ENCODE peak calls at places on chromosomes 5 and 9, in ten cellular contexts. W is uterus, F is lower lobe of right lung, Z is lung, U is keratinocyte, L is PC-9, M is mucosa of descending colon, R is mesenchymal stem cell, I is upper lobe of right lung, G is fibroblast of lung. A is an unnamed sample. For H3K4me1, the result is how much of the 10 kb centered on the place peaks cover.

GRCh38 chr5:27592231-27592630 is 553.8 kb upstream of the CDH9 start:
- DNase-seq in W (no peak), F (no peak), Z (no peak), U (no peak), L (peak), M (no peak), R (peak), I (no peak), G (peak), A (no peak)

GRCh38 chr5:39498247-39498952 is 73.6 kb upstream of the DAB2 start:
- DNase-seq in W (no peak), F (no peak), Z (no peak), U (no peak), L (no peak), M (no peak), R (peak), I (no peak), G (peak), A (no peak)

GRCh38 chr9:81729141-81729540 is 39.8 kb upstream of the TLE1 start:
- DNase-seq in W (no peak), F (no peak), Z (no peak), U (no peak), L (no peak), M (no peak), R (no peak), I (no peak), G (no peak), A (no peak)

GRCh38 chr9:806285-807156 is 35.0 kb upstream of the DMRT1 start:
- DNase-seq in W (no peak), F (no peak), Z (no peak), U (no peak), L (peak), M (no peak), R (peak), I (no peak), G (peak), A (no peak)

GRCh38 chr9:95505676-95506437 is 10.9 kb downstream of the PTCH1 start:
- DNase-seq in W (peak), F (no peak), Z (no peak), U (no peak), L (peak), M (peak), R (peak), I (peak), G (peak), A (no peak)

GRCh38 chr5:62342476-62342837 is 36.5 kb downstream of the KIF2A start:
- DNase-seq in W (no peak), F (no peak), Z (no peak), U (no peak), L (no peak), M (no peak), R (no peak), I (no peak), G (no peak), A (no peak)

GRCh38 chr9:72554221-72554641 is 32.8 kb downstream of the TMC1 start:
- DNase-seq in W (no peak), F (no peak), Z (no peak), U (no peak), L (peak), M (no peak), R (peak), I (no peak), G (peak), A (no peak)

GRCh38 chr9:136720251-136720886 is 8.0 kb downstream of the DIPK1B start:
- DNase-seq in W (no peak), F (no peak), Z (no peak), U (no peak), L (no peak), M (no peak), R (no peak), I (no peak), G (no peak), A (no peak)

GRCh38 chr9:112569186-112569585 is 82.6 kb downstream of the KIAA1958 start:
- DNase-seq in W (no peak), F (no peak), Z (no peak), U (no peak), L (no peak), M (no peak), R (no peak), I (no peak), G (peak), A (no peak)

GRCh38 chr5:93454896-93455295 is 126.1 kb downstream of the NR2F1-AS1 start:
- DNase-seq in W (no peak), F (no peak), Z (no peak), U (no peak), L (no peak), M (no peak), R (no peak), I (no peak), G (no peak), A (no peak)

GRCh38 chr5:53597894-53598293 is 37.5 kb downstream of the NDUFS4 start:
- DNase-seq in W (no peak), F (no peak), Z (no peak), U (no peak), L (no peak), M (no peak), R (no peak), I (no peak), G (no peak), A (no peak)

GRCh38 chr5:53604309-53604708 is 43.9 kb downstream of the NDUFS4 start:
- DNase-seq in W (no peak), F (no peak), Z (no peak), U (no peak), L (no peak), M (no peak), R (no peak), I (no peak), G (no peak), A (no peak)

GRCh38 chr5:53603009-53603687 is 42.7 kb downstream of the NDUFS4 start:
- DNase-seq in W (no peak), F (no peak), Z (no peak), U (no peak), L (no peak), M (no peak), R (no peak), I (no peak), G (peak), A (no peak)

DNA sequence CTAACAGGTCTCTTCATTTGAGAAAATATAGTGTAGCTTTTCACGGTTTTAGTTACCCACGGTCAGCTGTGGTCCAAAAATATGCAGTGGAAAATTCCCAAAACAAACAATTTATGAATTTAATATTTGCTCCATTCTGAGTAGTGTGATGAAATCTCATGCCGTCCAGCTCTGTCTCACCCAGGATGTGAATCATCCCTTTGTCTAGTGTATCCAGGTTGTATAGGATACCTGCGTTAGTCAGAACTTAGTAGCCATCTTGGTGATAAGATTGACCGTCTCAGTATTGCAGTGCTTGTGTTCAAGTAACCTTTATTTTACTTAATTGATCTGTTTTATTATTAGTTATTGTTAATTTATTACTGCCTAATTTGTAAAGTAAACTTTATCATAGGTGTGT is 41.1 kb downstream of the NDUFS4 start:
- DNase-seq in W (no peak), F (no peak), Z (no peak), U (peak), L (peak), M (no peak), R (no peak), I (no peak), G (peak), A (no peak)
- H3K4me3 ChIP-seq in W (no peak), F (no peak), Z (no peak), U (peak), L (peak), M (no peak), R (no peak), I (no peak), G (no peak), A (no peak)

GRCh38 chr9:19429590-19429989 is 20.8 kb downstream of the ACER2 start:
- DNase-seq in W (no peak), F (no peak), Z (no peak), U (no peak), L (no peak), M (no peak), R (no peak), I (no peak), G (no peak), A (no peak)
- H3K4me1 ChIP-seq in W (under half), F (under half), Z (under half), U (under half), L (under half), M (under half), R (under half), I (under half), G (under half), A (under half)

GRCh38 chr9:121598167-121599000 is 53.0 kb upstream of the DAB2IP start:
- DNase-seq in W (peak), F (peak), Z (peak), U (no peak), L (peak), M (peak), R (peak), I (peak), G (peak), A (no peak)
- H3K4me3 ChIP-seq in W (peak), F (peak), Z (peak), U (peak), L (peak), M (no peak), R (peak), I (peak), G (no peak), A (no peak)

DNA sequence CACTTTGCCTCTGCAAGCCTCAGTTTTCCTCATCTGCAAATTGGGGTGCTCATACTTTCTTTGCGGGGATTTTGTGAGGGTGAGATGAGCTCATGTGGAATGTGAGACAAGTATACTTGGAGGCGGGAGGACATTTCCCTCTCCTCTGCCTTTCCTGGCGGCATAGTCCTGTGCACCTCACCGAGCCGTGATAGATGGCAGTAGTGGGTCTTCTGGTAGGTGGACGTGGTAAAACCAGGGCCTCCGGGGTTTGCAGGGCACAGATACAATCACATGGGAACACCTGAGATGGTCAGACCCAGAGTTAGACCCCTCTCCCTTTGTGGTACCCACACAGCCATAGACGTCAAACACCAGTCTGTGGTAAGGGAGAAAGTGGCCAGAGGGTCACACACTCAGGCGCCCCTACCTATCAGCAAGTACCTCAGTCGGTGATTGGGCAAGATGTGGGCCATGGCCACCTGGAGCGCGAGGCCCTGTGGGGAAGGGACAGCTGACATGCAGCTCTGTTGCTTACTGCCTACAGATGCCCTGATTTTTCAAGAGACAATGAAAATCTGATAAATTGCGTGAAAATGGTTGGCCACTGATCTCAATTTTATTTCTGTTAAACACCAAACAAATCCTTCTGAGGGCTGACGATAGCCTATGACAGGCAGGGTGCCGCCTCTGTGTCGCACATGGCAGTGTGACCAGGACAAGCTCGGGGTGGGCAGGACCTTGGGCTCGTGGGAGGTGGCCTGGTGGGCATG is 9.9 kb downstream of the ERGIC1 start:
- DNase-seq in W (no peak), F (no peak), Z (no peak), U (no peak), L (no peak), M (no peak), R (no peak), I (no peak), G (no peak), A (no peak)
- H3K4me1 ChIP-seq in W (under half), F (half or more), Z (under half), U (under half), L (under half), M (under half), R (under half), I (under half), G (under half), A (under half)